ENCODE peak calls at places on chromosome 21, in eight cellular contexts. One of them, this sample, is unnamed.

GRCh38 chr21:44801468-44802395 is at the start of gene UBE2G2:
- DNase-seq in body of pancreas: peak; percentile 82
- DNase-seq in CD8-positive, alpha-beta T cell: peak; percentile 86
- DNase-seq in heart left ventricle: peak; percentile 82
- DNase-seq in tibial nerve: peak; percentile 57
- DNase-seq in Panc1: no peak
- DNase-seq in foreskin fibroblast: peak; percentile 93
- DNase-seq in AG10803: peak; percentile 66
- DNase-seq in this sample: no peak

GRCh38 chr21:34357889-34358288 is 5.9 kb upstream of the KCNE2 start:
- DNase-seq in body of pancreas: no peak
- DNase-seq in CD8-positive, alpha-beta T cell: no peak
- DNase-seq in heart left ventricle: no peak
- DNase-seq in tibial nerve: no peak
- DNase-seq in Panc1: no peak
- DNase-seq in foreskin fibroblast: no peak
- DNase-seq in AG10803: no peak
- DNase-seq in this sample: no peak

GRCh38 chr21:27722095-27722494 is 755.2 kb upstream of the ADAMTS5 start:
- DNase-seq in body of pancreas: no peak
- DNase-seq in CD8-positive, alpha-beta T cell: no peak
- DNase-seq in heart left ventricle: no peak
- DNase-seq in tibial nerve: no peak
- DNase-seq in Panc1: no peak
- DNase-seq in foreskin fibroblast: no peak
- DNase-seq in AG10803: no peak
- DNase-seq in this sample: peak; percentile 37

GRCh38 chr21:25572895-25573310 is 34.4 kb downstream of the MRPL39 start:
- DNase-seq in body of pancreas: no peak
- DNase-seq in CD8-positive, alpha-beta T cell: no peak
- DNase-seq in heart left ventricle: no peak
- DNase-seq in tibial nerve: no peak
- DNase-seq in Panc1: no peak
- DNase-seq in foreskin fibroblast: no peak
- DNase-seq in AG10803: no peak
- DNase-seq in this sample: no peak

GRCh38 chr21:34886554-34887385 is 162.3 kb downstream of the RUNX1 start:
- DNase-seq in body of pancreas: peak; percentile 17
- DNase-seq in CD8-positive, alpha-beta T cell: no peak
- DNase-seq in heart left ventricle: no peak
- DNase-seq in tibial nerve: no peak
- DNase-seq in Panc1: no peak
- DNase-seq in foreskin fibroblast: peak; percentile 52
- DNase-seq in AG10803: peak; percentile 33
- DNase-seq in this sample: no peak

GRCh38 chr21:23861908-23862504 is 1745.3 kb downstream of the MRPL39 start:
- DNase-seq in body of pancreas: no peak
- DNase-seq in CD8-positive, alpha-beta T cell: no peak
- DNase-seq in heart left ventricle: no peak
- DNase-seq in tibial nerve: no peak
- DNase-seq in Panc1: no peak
- DNase-seq in foreskin fibroblast: no peak
- DNase-seq in AG10803: no peak
- DNase-seq in this sample: no peak

GRCh38 chr21:40143822-40144525 is 276.7 kb downstream of the PCP4 start:
- DNase-seq in body of pancreas: peak; percentile 73
- DNase-seq in CD8-positive, alpha-beta T cell: no peak
- DNase-seq in heart left ventricle: no peak
- DNase-seq in tibial nerve: peak; percentile 69
- DNase-seq in Panc1: peak; percentile 8
- DNase-seq in foreskin fibroblast: peak; percentile 55
- DNase-seq in AG10803: peak; percentile 36
- DNase-seq in this sample: no peak

GRCh38 chr21:17501107-17502006 is 11.5 kb upstream of the CXADR start:
- DNase-seq in body of pancreas: no peak
- DNase-seq in CD8-positive, alpha-beta T cell: no peak
- DNase-seq in heart left ventricle: no peak
- DNase-seq in tibial nerve: no peak
- DNase-seq in Panc1: no peak
- DNase-seq in foreskin fibroblast: peak; percentile 18
- DNase-seq in AG10803: no peak
- DNase-seq in this sample: no peak

GRCh38 chr21:38303300-38303699 is 46.5 kb downstream of the KCNJ15 start:
- DNase-seq in body of pancreas: no peak
- DNase-seq in CD8-positive, alpha-beta T cell: no peak
- DNase-seq in heart left ventricle: no peak
- DNase-seq in tibial nerve: peak; percentile 65
- DNase-seq in Panc1: peak; percentile 7
- DNase-seq in foreskin fibroblast: peak; percentile 97
- DNase-seq in AG10803: peak; percentile 98
- DNase-seq in this sample: no peak

GRCh38 chr21:38438476-38438893 is 59.8 kb downstream of the ERG start:
- DNase-seq in body of pancreas: peak; percentile 10
- DNase-seq in CD8-positive, alpha-beta T cell: no peak
- DNase-seq in heart left ventricle: peak; percentile 67
- DNase-seq in tibial nerve: peak; percentile 45
- DNase-seq in Panc1: no peak
- DNase-seq in foreskin fibroblast: no peak
- DNase-seq in AG10803: peak; percentile 64
- DNase-seq in this sample: peak; percentile 6

GRCh38 chr21:20729376-20729775 is 268.8 kb upstream of the NCAM2 start:
- DNase-seq in body of pancreas: no peak
- DNase-seq in CD8-positive, alpha-beta T cell: no peak
- DNase-seq in heart left ventricle: no peak
- DNase-seq in tibial nerve: no peak
- DNase-seq in Panc1: no peak
- DNase-seq in foreskin fibroblast: no peak
- DNase-seq in AG10803: no peak
- DNase-seq in this sample: no peak

GRCh38 chr21:18142639-18143038 is 102.0 kb upstream of the CHODL start:
- DNase-seq in body of pancreas: no peak
- DNase-seq in CD8-positive, alpha-beta T cell: no peak
- DNase-seq in heart left ventricle: no peak
- DNase-seq in tibial nerve: no peak
- DNase-seq in Panc1: no peak
- DNase-seq in foreskin fibroblast: no peak
- DNase-seq in AG10803: no peak
- DNase-seq in this sample: no peak

GRCh38 chr21:44093761-44094160 is 13.4 kb upstream of the PWP2 start:
- DNase-seq in body of pancreas: no peak
- DNase-seq in CD8-positive, alpha-beta T cell: no peak
- DNase-seq in heart left ventricle: no peak
- DNase-seq in tibial nerve: no peak
- DNase-seq in Panc1: no peak
- DNase-seq in foreskin fibroblast: no peak
- DNase-seq in AG10803: no peak
- DNase-seq in this sample: no peak

GRCh38 chr21:18204931-18205330 is 39.7 kb upstream of the CHODL start:
- DNase-seq in body of pancreas: no peak
- DNase-seq in CD8-positive, alpha-beta T cell: no peak
- DNase-seq in heart left ventricle: no peak
- DNase-seq in tibial nerve: no peak
- DNase-seq in Panc1: no peak
- DNase-seq in foreskin fibroblast: no peak
- DNase-seq in AG10803: no peak
- DNase-seq in this sample: no peak

GRCh38 chr21:17780539-17780938 is 38.6 kb downstream of the C21orf91 start:
- DNase-seq in body of pancreas: no peak
- DNase-seq in CD8-positive, alpha-beta T cell: no peak
- DNase-seq in heart left ventricle: no peak
- DNase-seq in tibial nerve: no peak
- DNase-seq in Panc1: no peak
- DNase-seq in foreskin fibroblast: no peak
- DNase-seq in AG10803: no peak
- DNase-seq in this sample: no peak

GRCh38 chr21:38798481-38798882 is 7.2 kb upstream of the ETS2 start:
- DNase-seq in body of pancreas: no peak
- DNase-seq in CD8-positive, alpha-beta T cell: no peak
- DNase-seq in heart left ventricle: no peak
- DNase-seq in tibial nerve: no peak
- DNase-seq in Panc1: no peak
- DNase-seq in foreskin fibroblast: no peak
- DNase-seq in AG10803: no peak
- DNase-seq in this sample: no peak

GRCh38 chr21:44848821-44849521 is 24.5 kb downstream of the PTTG1IP start:
- DNase-seq in body of pancreas: peak; percentile 59
- DNase-seq in CD8-positive, alpha-beta T cell: no peak
- DNase-seq in heart left ventricle: no peak
- DNase-seq in tibial nerve: no peak
- DNase-seq in Panc1: no peak
- DNase-seq in foreskin fibroblast: no peak
- DNase-seq in AG10803: no peak
- DNase-seq in this sample: no peak

DNA sequence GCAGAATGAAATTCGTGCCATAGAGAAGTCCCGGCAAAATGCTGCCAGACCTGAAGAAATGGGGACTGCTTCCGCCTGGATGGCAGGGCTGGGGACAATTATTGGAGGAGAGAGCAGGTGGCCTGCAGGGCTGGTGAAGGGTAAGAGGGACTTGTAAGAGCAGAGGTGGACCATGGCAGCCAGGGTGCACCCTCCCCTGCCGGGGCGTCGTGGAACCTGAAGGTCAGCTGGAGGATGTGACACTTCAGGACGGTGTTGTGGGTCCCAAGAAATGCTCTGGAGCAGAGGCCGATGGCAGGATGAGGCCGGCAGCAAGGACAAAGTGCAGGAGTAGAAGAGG is 40.3 kb downstream of the RIPK4 start:
- DNase-seq in body of pancreas: no peak
- DNase-seq in CD8-positive, alpha-beta T cell: no peak
- DNase-seq in heart left ventricle: no peak
- DNase-seq in tibial nerve: no peak
- DNase-seq in Panc1: no peak
- DNase-seq in foreskin fibroblast: no peak
- DNase-seq in AG10803: no peak
- DNase-seq in this sample: no peak
- H3K4me3 ChIP-seq in body of pancreas: no peak overlapping the region
- H3K4me3 ChIP-seq in CD8-positive, alpha-beta T cell: no peak overlapping the region
- H3K4me3 ChIP-seq in heart left ventricle: no peak overlapping the region
- H3K4me3 ChIP-seq in tibial nerve: no peak overlapping the region
- H3K4me3 ChIP-seq in Panc1: no peak overlapping the region
- H3K4me3 ChIP-seq in foreskin fibroblast: no peak overlapping the region
- H3K4me3 ChIP-seq in AG10803: no peak overlapping the region
- H3K4me3 ChIP-seq in this sample: no peak overlapping the region

GRCh38 chr21:37223804-37224345 is 43.3 kb downstream of the VPS26C start:
- DNase-seq in body of pancreas: no peak
- DNase-seq in CD8-positive, alpha-beta T cell: no peak
- DNase-seq in heart left ventricle: no peak
- DNase-seq in tibial nerve: no peak
- DNase-seq in Panc1: no peak
- DNase-seq in foreskin fibroblast: no peak
- DNase-seq in AG10803: no peak
- DNase-seq in this sample: no peak

GRCh38 chr21:37220981-37221664 is 46.0 kb downstream of the VPS26C start:
- DNase-seq in body of pancreas: peak; percentile 95
- DNase-seq in CD8-positive, alpha-beta T cell: peak; percentile 86
- DNase-seq in heart left ventricle: peak; percentile 97
- DNase-seq in tibial nerve: peak; percentile 96
- DNase-seq in Panc1: peak; percentile 56
- DNase-seq in foreskin fibroblast: peak; percentile 97
- DNase-seq in AG10803: peak; percentile 90
- DNase-seq in this sample: no peak

GRCh38 chr21:37224861-37225260 is 42.3 kb downstream of the VPS26C start:
- DNase-seq in body of pancreas: no peak
- DNase-seq in CD8-positive, alpha-beta T cell: no peak
- DNase-seq in heart left ventricle: no peak
- DNase-seq in tibial nerve: no peak
- DNase-seq in Panc1: no peak
- DNase-seq in foreskin fibroblast: no peak
- DNase-seq in AG10803: no peak
- DNase-seq in this sample: no peak

GRCh38 chr21:37219766-37220432 is 47.2 kb downstream of the VPS26C start:
- DNase-seq in body of pancreas: no peak
- DNase-seq in CD8-positive, alpha-beta T cell: no peak
- DNase-seq in heart left ventricle: no peak
- DNase-seq in tibial nerve: no peak
- DNase-seq in Panc1: no peak
- DNase-seq in foreskin fibroblast: no peak
- DNase-seq in AG10803: no peak
- DNase-seq in this sample: no peak

DNA sequence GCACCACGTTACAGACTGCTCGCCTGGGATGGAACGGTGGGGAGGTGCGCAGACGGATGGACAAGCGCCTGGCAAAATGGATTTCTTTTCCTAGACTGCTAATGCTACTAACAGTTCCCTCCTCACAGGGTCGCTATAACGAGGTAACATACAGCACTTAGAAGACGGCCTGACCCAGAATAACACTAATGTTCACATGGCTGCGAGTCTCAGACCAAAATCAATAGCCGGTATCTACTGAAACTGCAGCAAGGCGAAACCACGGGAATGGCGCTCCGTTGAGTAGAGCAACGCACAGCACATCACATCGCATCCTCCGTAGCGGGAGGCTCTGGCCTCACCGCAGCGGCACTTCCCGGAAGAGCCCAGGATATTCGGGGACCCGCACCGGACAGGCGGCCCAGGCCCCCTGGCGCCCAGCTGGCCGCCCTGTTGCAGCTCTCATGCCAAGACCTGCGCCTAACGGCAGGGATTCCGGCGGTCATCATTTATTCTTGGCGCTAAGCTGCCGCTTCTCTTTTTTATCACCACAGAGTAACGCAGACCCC is 46.6 kb downstream of the VPS26C start:
- DNase-seq in body of pancreas: peak; percentile 28
- DNase-seq in CD8-positive, alpha-beta T cell: peak; percentile 25
- DNase-seq in heart left ventricle: no peak
- DNase-seq in tibial nerve: peak; percentile 20
- DNase-seq in Panc1: peak; percentile 13
- DNase-seq in foreskin fibroblast: peak; percentile 70
- DNase-seq in AG10803: peak; percentile 47
- DNase-seq in this sample: no peak
- TF ChIP-seq CTCF in body of pancreas: no peak
- TF ChIP-seq CTCF in CD8-positive, alpha-beta T cell: no peak
- TF ChIP-seq CTCF in heart left ventricle: peak; percentile 6
- TF ChIP-seq CTCF in tibial nerve: peak; percentile 14
- TF ChIP-seq CTCF in Panc1: no peak
- TF ChIP-seq CTCF in foreskin fibroblast: no peak
- TF ChIP-seq CTCF in AG10803: peak; percentile 35
- TF ChIP-seq CTCF in this sample: no peak

GRCh38 chr21:36188081-36188681 is 31.6 kb downstream of the DOP1B start:
- DNase-seq in body of pancreas: peak; percentile 86
- DNase-seq in CD8-positive, alpha-beta T cell: no peak
- DNase-seq in heart left ventricle: peak; percentile 83
- DNase-seq in tibial nerve: no peak
- DNase-seq in Panc1: no peak
- DNase-seq in foreskin fibroblast: no peak
- DNase-seq in AG10803: no peak
- DNase-seq in this sample: no peak
- H3K4me3 ChIP-seq in body of pancreas: no peak overlapping the region
- H3K4me3 ChIP-seq in CD8-positive, alpha-beta T cell: no peak overlapping the region
- H3K4me3 ChIP-seq in heart left ventricle: no peak overlapping the region
- H3K4me3 ChIP-seq in tibial nerve: no peak overlapping the region
- H3K4me3 ChIP-seq in Panc1: no peak overlapping the region
- H3K4me3 ChIP-seq in foreskin fibroblast: peak overlapping the region; percentile 15
- H3K4me3 ChIP-seq in AG10803: no peak overlapping the region
- H3K4me3 ChIP-seq in this sample: no peak overlapping the region

DNA sequence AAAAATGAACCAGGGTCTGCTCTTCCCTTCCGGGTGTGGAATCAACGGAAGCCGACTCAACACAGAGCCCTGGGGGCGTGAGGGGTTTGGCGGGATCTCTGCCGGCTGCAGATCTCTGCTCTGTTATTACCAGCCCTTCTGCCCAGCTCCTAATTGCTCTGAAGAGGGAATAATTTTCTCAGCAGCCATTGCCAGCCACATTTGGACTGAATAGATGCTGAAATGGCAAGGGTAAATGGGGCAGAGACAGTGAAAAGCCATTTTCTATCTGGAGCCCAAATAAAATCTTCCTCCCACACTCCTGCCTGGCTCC is 24.7 kb downstream of the PDE9A start:
- DNase-seq in body of pancreas: no peak
- DNase-seq in CD8-positive, alpha-beta T cell: no peak
- DNase-seq in heart left ventricle: no peak
- DNase-seq in tibial nerve: no peak
- DNase-seq in Panc1: no peak
- DNase-seq in foreskin fibroblast: no peak
- DNase-seq in AG10803: no peak
- DNase-seq in this sample: no peak
- TF ChIP-seq CTCF in body of pancreas: no peak
- TF ChIP-seq CTCF in CD8-positive, alpha-beta T cell: no peak
- TF ChIP-seq CTCF in heart left ventricle: no peak
- TF ChIP-seq CTCF in tibial nerve: no peak
- TF ChIP-seq CTCF in Panc1: no peak
- TF ChIP-seq CTCF in foreskin fibroblast: no peak
- TF ChIP-seq CTCF in AG10803: no peak
- TF ChIP-seq CTCF in this sample: no peak